ENCODE peak calls at places on chromosomes 4 and X, in eight cellular contexts. One of them, this sample, is unnamed.

GRCh38 chr4:2906218-2906617 is 57.0 kb downstream of the NOP14 start:
- DNase-seq in kidney epithelial cell: no peak
- DNase-seq in SK-N-SH: no peak
- DNase-seq in right atrium auricular region: no peak
- DNase-seq in right lobe of liver: no peak
- DNase-seq in PC-3: no peak
- DNase-seq in AG04450: no peak
- DNase-seq in psoas muscle: no peak
- DNase-seq in this sample: no peak

GRCh38 chr4:40418430-40419230 is 83.5 kb downstream of the CHRNA9 start:
- DNase-seq in kidney epithelial cell: no peak
- DNase-seq in SK-N-SH: no peak
- DNase-seq in right atrium auricular region: no peak
- DNase-seq in right lobe of liver: peak; percentile 81
- DNase-seq in PC-3: no peak
- DNase-seq in AG04450: no peak
- DNase-seq in psoas muscle: no peak
- DNase-seq in this sample: no peak

GRCh38 chr4:121789960-121790829 is 10.9 kb upstream of the EXOSC9 start:
- DNase-seq in kidney epithelial cell: no peak
- DNase-seq in SK-N-SH: no peak
- DNase-seq in right atrium auricular region: no peak
- DNase-seq in right lobe of liver: no peak
- DNase-seq in PC-3: peak; percentile 80
- DNase-seq in AG04450: peak; percentile 24
- DNase-seq in psoas muscle: no peak
- DNase-seq in this sample: no peak

GRCh38 chr4:6250235-6250983 is 19.2 kb upstream of the WFS1 start:
- DNase-seq in kidney epithelial cell: no peak
- DNase-seq in SK-N-SH: peak; percentile 76
- DNase-seq in right atrium auricular region: no peak
- DNase-seq in right lobe of liver: no peak
- DNase-seq in PC-3: peak; percentile 85
- DNase-seq in AG04450: peak; percentile 24
- DNase-seq in psoas muscle: no peak
- DNase-seq in this sample: no peak

GRCh38 chr4:36326610-36327009 is 45.2 kb downstream of the DTHD1 start:
- DNase-seq in kidney epithelial cell: no peak
- DNase-seq in SK-N-SH: no peak
- DNase-seq in right atrium auricular region: no peak
- DNase-seq in right lobe of liver: no peak
- DNase-seq in PC-3: no peak
- DNase-seq in AG04450: no peak
- DNase-seq in psoas muscle: no peak
- DNase-seq in this sample: no peak

GRCh38 chrX:53065066-53065465 is 16.5 kb downstream of the GPR173 start:
- DNase-seq in kidney epithelial cell: no peak
- DNase-seq in SK-N-SH: no peak
- DNase-seq in right atrium auricular region: no peak
- DNase-seq in right lobe of liver: no peak
- DNase-seq in PC-3: no peak
- DNase-seq in AG04450: no peak
- DNase-seq in psoas muscle: no peak
- DNase-seq in this sample: no peak

GRCh38 chrX:46710927-46711623 is 47.8 kb downstream of the SLC9A7 start:
- DNase-seq in kidney epithelial cell: no peak
- DNase-seq in SK-N-SH: peak; percentile 13
- DNase-seq in right atrium auricular region: no peak
- DNase-seq in right lobe of liver: no peak
- DNase-seq in PC-3: no peak
- DNase-seq in AG04450: no peak
- DNase-seq in psoas muscle: no peak
- DNase-seq in this sample: no peak

GRCh38 chrX:44306336-44306735 is 37.1 kb downstream of the EFHC2 start:
- DNase-seq in kidney epithelial cell: no peak
- DNase-seq in SK-N-SH: no peak
- DNase-seq in right atrium auricular region: no peak
- DNase-seq in right lobe of liver: no peak
- DNase-seq in PC-3: peak; percentile 95
- DNase-seq in AG04450: peak; percentile 0
- DNase-seq in psoas muscle: no peak
- DNase-seq in this sample: no peak

GRCh38 chrX:3532571-3532970 is 180.9 kb downstream of the PRKX start:
- DNase-seq in kidney epithelial cell: peak; percentile 12
- DNase-seq in SK-N-SH: no peak
- DNase-seq in right atrium auricular region: no peak
- DNase-seq in right lobe of liver: no peak
- DNase-seq in PC-3: no peak
- DNase-seq in AG04450: no peak
- DNase-seq in psoas muscle: no peak
- DNase-seq in this sample: no peak

GRCh38 chr4:162830899-162831298 is 335.8 kb downstream of the NAF1 start:
- DNase-seq in kidney epithelial cell: no peak
- DNase-seq in SK-N-SH: no peak
- DNase-seq in right atrium auricular region: no peak
- DNase-seq in right lobe of liver: no peak
- DNase-seq in PC-3: no peak
- DNase-seq in AG04450: no peak
- DNase-seq in psoas muscle: no peak
- DNase-seq in this sample: no peak

GRCh38 chrX:65831268-65831667 is 163.8 kb downstream of the MSN start:
- DNase-seq in kidney epithelial cell: no peak
- DNase-seq in SK-N-SH: no peak
- DNase-seq in right atrium auricular region: no peak
- DNase-seq in right lobe of liver: no peak
- DNase-seq in PC-3: no peak
- DNase-seq in AG04450: no peak
- DNase-seq in psoas muscle: no peak
- DNase-seq in this sample: no peak

GRCh38 chrX:100358766-100359165 is 51.3 kb downstream of the PCDH19 start:
- DNase-seq in kidney epithelial cell: no peak
- DNase-seq in SK-N-SH: no peak
- DNase-seq in right atrium auricular region: no peak
- DNase-seq in right lobe of liver: no peak
- DNase-seq in PC-3: no peak
- DNase-seq in AG04450: no peak
- DNase-seq in psoas muscle: no peak
- DNase-seq in this sample: no peak

GRCh38 chr4:141570290-141570689 is 66.1 kb upstream of the IL15 start:
- DNase-seq in kidney epithelial cell: no peak
- DNase-seq in SK-N-SH: no peak
- DNase-seq in right atrium auricular region: no peak
- DNase-seq in right lobe of liver: no peak
- DNase-seq in PC-3: no peak
- DNase-seq in AG04450: no peak
- DNase-seq in psoas muscle: no peak
- DNase-seq in this sample: no peak

GRCh38 chr4:12707381-12708175 is 776.6 kb downstream of the RAB28 start:
- DNase-seq in kidney epithelial cell: no peak
- DNase-seq in SK-N-SH: no peak
- DNase-seq in right atrium auricular region: no peak
- DNase-seq in right lobe of liver: no peak
- DNase-seq in PC-3: no peak
- DNase-seq in AG04450: no peak
- DNase-seq in psoas muscle: no peak
- DNase-seq in this sample: no peak

GRCh38 chr4:162274354-162274753 is 110.6 kb upstream of the FSTL5 start:
- DNase-seq in kidney epithelial cell: no peak
- DNase-seq in SK-N-SH: no peak
- DNase-seq in right atrium auricular region: no peak
- DNase-seq in right lobe of liver: no peak
- DNase-seq in PC-3: peak; percentile 11
- DNase-seq in AG04450: no peak
- DNase-seq in psoas muscle: no peak
- DNase-seq in this sample: no peak

GRCh38 chrX:110759785-110760184 is 35.8 kb downstream of the CHRDL1 start:
- DNase-seq in kidney epithelial cell: peak; percentile 19
- DNase-seq in SK-N-SH: no peak
- DNase-seq in right atrium auricular region: no peak
- DNase-seq in right lobe of liver: no peak
- DNase-seq in PC-3: no peak
- DNase-seq in AG04450: no peak
- DNase-seq in psoas muscle: no peak
- DNase-seq in this sample: no peak

GRCh38 chr4:31089815-31090214 is 369.6 kb downstream of the PCDH7 start:
- DNase-seq in kidney epithelial cell: peak; percentile 92
- DNase-seq in SK-N-SH: no peak
- DNase-seq in right atrium auricular region: no peak
- DNase-seq in right lobe of liver: no peak
- DNase-seq in PC-3: peak; percentile 94
- DNase-seq in AG04450: no peak
- DNase-seq in psoas muscle: no peak
- DNase-seq in this sample: no peak

GRCh38 chr4:53489279-53489889 is 101.9 kb downstream of the LNX1 start:
- DNase-seq in kidney epithelial cell: no peak
- DNase-seq in SK-N-SH: no peak
- DNase-seq in right atrium auricular region: no peak
- DNase-seq in right lobe of liver: no peak
- DNase-seq in PC-3: peak; percentile 57
- DNase-seq in AG04450: no peak
- DNase-seq in psoas muscle: no peak
- DNase-seq in this sample: no peak

GRCh38 chr4:186192068-186192751 is 843 bp downstream of the CYP4V2 start:
- DNase-seq in kidney epithelial cell: no peak
- DNase-seq in SK-N-SH: no peak
- DNase-seq in right atrium auricular region: peak; percentile 62
- DNase-seq in right lobe of liver: peak; percentile 58
- DNase-seq in PC-3: peak; percentile 6
- DNase-seq in AG04450: no peak
- DNase-seq in psoas muscle: no peak
- DNase-seq in this sample: peak; percentile 36

GRCh38 chrX:140342410-140342809 is 162.5 kb downstream of the SOX3 start:
- DNase-seq in kidney epithelial cell: no peak
- DNase-seq in SK-N-SH: no peak
- DNase-seq in right atrium auricular region: no peak
- DNase-seq in right lobe of liver: no peak
- DNase-seq in PC-3: no peak
- DNase-seq in AG04450: no peak
- DNase-seq in psoas muscle: no peak
- DNase-seq in this sample: no peak

GRCh38 chrX:33987458-33987857 is 144.7 kb downstream of the FAM47A start:
- DNase-seq in kidney epithelial cell: no peak
- DNase-seq in SK-N-SH: no peak
- DNase-seq in right atrium auricular region: no peak
- DNase-seq in right lobe of liver: no peak
- DNase-seq in PC-3: no peak
- DNase-seq in AG04450: no peak
- DNase-seq in psoas muscle: no peak
- DNase-seq in this sample: no peak
- H3K27me3 ChIP-seq in kidney epithelial cell: no peaks in the 10 kb centered on the region
- H3K27me3 ChIP-seq in SK-N-SH: no peaks in the 10 kb centered on the region
- H3K27me3 ChIP-seq in right atrium auricular region: no peaks in the 10 kb centered on the region
- H3K27me3 ChIP-seq in right lobe of liver: no peaks in the 10 kb centered on the region
- H3K27me3 ChIP-seq in PC-3: no peaks in the 10 kb centered on the region
- H3K27me3 ChIP-seq in AG04450: no peaks in the 10 kb centered on the region
- H3K27me3 ChIP-seq in psoas muscle: no peaks in the 10 kb centered on the region
- H3K27me3 ChIP-seq in this sample: no peaks in the 10 kb centered on the region

GRCh38 chr4:126915999-126916625 is 716.6 kb upstream of the INTU start:
- DNase-seq in kidney epithelial cell: no peak
- DNase-seq in SK-N-SH: no peak
- DNase-seq in right atrium auricular region: no peak
- DNase-seq in right lobe of liver: no peak
- DNase-seq in PC-3: no peak
- DNase-seq in AG04450: no peak
- DNase-seq in psoas muscle: no peak
- DNase-seq in this sample: no peak

DNA sequence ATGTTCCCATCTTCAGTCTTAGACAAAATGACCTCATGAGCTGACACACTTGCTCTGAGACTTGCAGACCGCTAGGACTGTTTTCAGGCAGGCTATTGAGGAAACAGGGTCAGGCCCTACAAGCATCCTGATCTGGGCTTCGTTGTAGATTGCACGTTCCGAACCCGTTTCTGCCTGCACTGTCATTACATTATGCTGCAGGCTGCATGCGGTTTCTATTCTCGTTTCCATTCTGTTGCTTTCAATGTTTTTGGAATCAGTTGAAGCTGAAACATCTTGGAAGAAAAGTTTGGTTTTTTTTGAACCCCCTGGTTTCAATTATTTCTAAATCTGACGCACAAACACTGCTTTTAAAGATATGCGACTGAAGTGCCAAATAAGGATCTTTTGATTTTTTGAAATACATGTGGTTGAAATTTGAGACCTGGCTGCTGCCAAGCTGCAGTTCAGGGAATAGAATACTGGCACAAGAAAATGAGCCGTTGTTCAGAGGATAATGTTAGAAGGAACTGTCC is 716.1 kb upstream of the INTU start:
- DNase-seq in kidney epithelial cell: no peak
- DNase-seq in SK-N-SH: no peak
- DNase-seq in right atrium auricular region: no peak
- DNase-seq in right lobe of liver: no peak
- DNase-seq in PC-3: no peak
- DNase-seq in AG04450: peak; percentile 73
- DNase-seq in psoas muscle: no peak
- DNase-seq in this sample: no peak
- TF ChIP-seq CTCF in kidney epithelial cell: no peak
- TF ChIP-seq CTCF in SK-N-SH: no peak
- TF ChIP-seq CTCF in right atrium auricular region: no peak
- TF ChIP-seq CTCF in right lobe of liver: no peak
- TF ChIP-seq CTCF in PC-3: no peak
- TF ChIP-seq CTCF in AG04450: peak; percentile 29
- TF ChIP-seq CTCF in psoas muscle: no peak
- TF ChIP-seq CTCF in this sample: no peak

GRCh38 chr4:83207497-83208105 is 77.0 kb downstream of the COQ2 start:
- DNase-seq in kidney epithelial cell: peak; percentile 61
- DNase-seq in SK-N-SH: no peak
- DNase-seq in right atrium auricular region: no peak
- DNase-seq in right lobe of liver: no peak
- DNase-seq in PC-3: peak; percentile 75
- DNase-seq in AG04450: peak; percentile 36
- DNase-seq in psoas muscle: no peak
- DNase-seq in this sample: no peak
- H3K27me3 ChIP-seq in kidney epithelial cell: no peaks in the 10 kb centered on the region
- H3K27me3 ChIP-seq in SK-N-SH: no peaks in the 10 kb centered on the region
- H3K27me3 ChIP-seq in right atrium auricular region: no peaks in the 10 kb centered on the region
- H3K27me3 ChIP-seq in right lobe of liver: no peaks in the 10 kb centered on the region
- H3K27me3 ChIP-seq in PC-3: no peaks in the 10 kb centered on the region
- H3K27me3 ChIP-seq in AG04450: peaks cover 6% of the 10 kb centered on the region
- H3K27me3 ChIP-seq in psoas muscle: no peaks in the 10 kb centered on the region
- H3K27me3 ChIP-seq in this sample: no peaks in the 10 kb centered on the region

DNA sequence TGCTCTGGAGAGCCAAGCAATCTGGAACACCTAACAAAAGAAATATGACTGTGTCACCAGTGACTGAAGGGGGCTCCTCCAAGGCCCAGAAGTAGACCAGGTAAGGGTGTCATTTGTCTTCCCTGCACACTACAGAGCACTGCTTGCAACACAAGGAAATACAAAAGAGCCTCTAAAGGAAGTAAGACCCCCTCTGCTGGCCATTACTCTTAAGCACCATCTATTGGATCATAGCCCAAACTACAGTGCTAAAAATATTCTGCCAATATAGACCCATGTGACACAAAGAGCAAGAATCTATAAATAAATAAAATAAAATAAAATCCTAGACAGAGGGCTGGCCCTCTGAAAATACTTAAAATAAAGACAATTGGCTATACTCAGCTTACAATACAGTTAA is 528.7 kb downstream of the TMA16 start:
- DNase-seq in kidney epithelial cell: no peak
- DNase-seq in SK-N-SH: no peak
- DNase-seq in right atrium auricular region: no peak
- DNase-seq in right lobe of liver: no peak
- DNase-seq in PC-3: no peak
- DNase-seq in AG04450: no peak
- DNase-seq in psoas muscle: no peak
- DNase-seq in this sample: no peak
- TF ChIP-seq CTCF in kidney epithelial cell: peak; percentile 16
- TF ChIP-seq CTCF in SK-N-SH: peak; percentile 21
- TF ChIP-seq CTCF in right atrium auricular region: no peak
- TF ChIP-seq CTCF in right lobe of liver: no peak
- TF ChIP-seq CTCF in PC-3: peak; percentile 31
- TF ChIP-seq CTCF in AG04450: no peak
- TF ChIP-seq CTCF in psoas muscle: no peak
- TF ChIP-seq CTCF in this sample: no peak

GRCh38 chrX:68696267-68696666 is 48.8 kb downstream of the STARD8 start:
- DNase-seq in kidney epithelial cell: no peak
- DNase-seq in SK-N-SH: no peak
- DNase-seq in right atrium auricular region: no peak
- DNase-seq in right lobe of liver: no peak
- DNase-seq in PC-3: no peak
- DNase-seq in AG04450: no peak
- DNase-seq in psoas muscle: no peak
- DNase-seq in this sample: no peak
- H3K27me3 ChIP-seq in kidney epithelial cell: no peaks in the 10 kb centered on the region
- H3K27me3 ChIP-seq in SK-N-SH: peaks cover 7% of the 10 kb centered on the region
- H3K27me3 ChIP-seq in right atrium auricular region: no peaks in the 10 kb centered on the region
- H3K27me3 ChIP-seq in right lobe of liver: no peaks in the 10 kb centered on the region
- H3K27me3 ChIP-seq in PC-3: no peaks in the 10 kb centered on the region
- H3K27me3 ChIP-seq in AG04450: no peaks in the 10 kb centered on the region
- H3K27me3 ChIP-seq in psoas muscle: peaks cover 9% of the 10 kb centered on the region
- H3K27me3 ChIP-seq in this sample: no peaks in the 10 kb centered on the region